ENCODE peak calls at places on chromosomes 2 and 18, in five cellular contexts. Y is neuronal stem cell, C is OCI-LY7, D is adrenal gland, O is HCT116. L is an unnamed sample.

GRCh38 chr2:188607501-188607900 is 315.8 kb downstream of the GULP1 start:
- DNase-seq in D (no peak), Y (no peak), O (no peak), C (no peak), L (no peak)

GRCh38 chr2:223846524-223846923 is 9.1 kb upstream of the AP1S3 start:
- DNase-seq in O (no peak), D (no peak), Y (no peak), C (no peak), L (no peak)

GRCh38 chr2:1014802-1015201 is 64.2 kb downstream of the SNTG2 start:
- DNase-seq in Y (no peak), O (no peak), D (no peak), C (no peak), L (no peak)

GRCh38 chr2:215476424-215476823 is 40.6 kb upstream of the FN1 start:
- DNase-seq in D (no peak), C (no peak), O (no peak), Y (no peak), L (no peak)

GRCh38 chr2:97728091-97728596 is 14.8 kb downstream of the ZAP70 start:
- DNase-seq in C (no peak), O (no peak), D (no peak), Y (no peak), L (no peak)

GRCh38 chr2:203498161-203498560 is 36.9 kb downstream of the RAPH1 start:
- DNase-seq in Y (no peak), C (no peak), D (no peak), O (peak; percentile 76), L (peak; percentile 46)

GRCh38 chr2:12534646-12535263 is 182.0 kb upstream of the TRIB2 start:
- DNase-seq in D (no peak), Y (no peak), O (peak; percentile 12), C (no peak), L (peak; percentile 24)

GRCh38 chr2:180376076-180376475 is 369.0 kb upstream of the CWC22 start:
- DNase-seq in Y (no peak), C (no peak), O (no peak), D (no peak), L (no peak)

GRCh38 chr18:53799134-53799533 is 425.3 kb downstream of the MBD2 start:
- DNase-seq in D (no peak), Y (no peak), O (no peak), C (no peak), L (no peak)

GRCh38 chr2:44960871-44961270 is 19.4 kb downstream of the SIX3 start:
- DNase-seq in C (no peak), O (no peak), Y (no peak), D (no peak), L (no peak)

GRCh38 chr2:124911560-124911959 is 886.5 kb downstream of the CNTNAP5 start:
- DNase-seq in C (no peak), D (no peak), Y (no peak), O (no peak), L (no peak)

GRCh38 chr2:26952374-26952773 is 18.1 kb upstream of the MAPRE3 start:
- DNase-seq in D (no peak), O (no peak), Y (no peak), C (no peak), L (no peak)

GRCh38 chr18:36187826-36188721 is 777 bp downstream of the MOCOS start:
- DNase-seq in D (peak; percentile 91), Y (no peak), O (peak; percentile 28), C (no peak), L (no peak)

GRCh38 chr2:211802611-211803010 is 736.0 kb downstream of the ERBB4 start:
- DNase-seq in Y (no peak), O (no peak), C (no peak), D (no peak), L (no peak)

GRCh38 chr2:60336442-60337141 is 216.9 kb downstream of the BCL11A start:
- DNase-seq in C (peak; percentile 72), D (no peak), O (no peak), Y (no peak), L (no peak)

GRCh38 chr2:165957030-165957675 is 3.6 kb upstream of the TTC21B start:
- DNase-seq in O (no peak), D (no peak), C (no peak), Y (no peak), L (no peak)

GRCh38 chr2:51997571-51997970 is 965.6 kb upstream of the NRXN1 start:
- DNase-seq in D (no peak), Y (no peak), C (peak; percentile 1), O (peak; percentile 3), L (peak; percentile 1)

GRCh38 chr2:109031481-109032228 is 42.6 kb upstream of the EDAR start:
- DNase-seq in Y (no peak), D (peak; percentile 59), O (no peak), C (peak; percentile 21), L (no peak)

GRCh38 chr2:15845294-15845693 is 95.1 kb upstream of the MYCN start:
- DNase-seq in D (no peak), C (no peak), O (no peak), Y (no peak), L (no peak)

GRCh38 chr18:79644006-79644665 is 35.5 kb upstream of the CTDP1 start:
- DNase-seq in C (peak; percentile 70), Y (peak; percentile 71), O (peak; percentile 88), D (peak; percentile 65), L (peak; percentile 32)

GRCh38 chr2:149994057-149994728 is 406.6 kb upstream of the MMADHC start:
- DNase-seq in D (no peak), C (no peak), O (peak; percentile 73), Y (no peak), L (no peak)

GRCh38 chr18:74472312-74472711 is 15.2 kb upstream of the DIPK1C start:
- DNase-seq in Y (no peak), D (peak; percentile 18), O (no peak), C (no peak), L (no peak)

GRCh38 chr2:127128508-127128907 is 21.6 kb upstream of the BIN1 start:
- DNase-seq in O (peak; percentile 77), D (peak; percentile 76), C (peak; percentile 76), Y (no peak), L (no peak)

GRCh38 chr2:206274434-206275273 is at the start of gene ZDBF2:
- DNase-seq in C (peak; percentile 69), O (no peak), D (peak; percentile 78), Y (peak; percentile 79), L (no peak)

GRCh38 chr2:227376911-227377396 is 2.2 kb downstream of the TM4SF20 start:
- DNase-seq in C (no peak), D (no peak), O (no peak), Y (no peak), L (no peak)

GRCh38 chr2:170375192-170375591 is 197.2 kb downstream of the MYO3B start:
- DNase-seq in Y (no peak), O (no peak), C (no peak), D (no peak), L (no peak)

GRCh38 chr2:164781394-164781793 is 60.2 kb downstream of the COBLL1 start:
- DNase-seq in D (no peak), O (no peak), Y (no peak), C (no peak), L (no peak)
- H3K27ac ChIP-seq in D (peak overlapping the region; percentile 19), O (no peak overlapping the region), Y (no peak overlapping the region), C (no peak overlapping the region), L (no peak overlapping the region)

GRCh38 chr2:237687666-237688065 is 60.3 kb downstream of the LRRFIP1 start:
- DNase-seq in O (no peak), D (peak; percentile 87), Y (no peak), C (no peak), L (peak; percentile 64)

GRCh38 chr2:237685408-237685807 is 58.0 kb downstream of the LRRFIP1 start:
- DNase-seq in C (no peak), Y (no peak), O (no peak), D (peak; percentile 53), L (no peak)

GRCh38 chr2:237689569-237690131 is 62.3 kb downstream of the LRRFIP1 start:
- DNase-seq in C (no peak), D (peak; percentile 60), O (no peak), Y (no peak), L (no peak)

GRCh38 chr2:237688081-237688480 is 60.7 kb downstream of the LRRFIP1 start:
- DNase-seq in Y (no peak), O (no peak), D (peak; percentile 41), C (no peak), L (no peak)

DNA sequence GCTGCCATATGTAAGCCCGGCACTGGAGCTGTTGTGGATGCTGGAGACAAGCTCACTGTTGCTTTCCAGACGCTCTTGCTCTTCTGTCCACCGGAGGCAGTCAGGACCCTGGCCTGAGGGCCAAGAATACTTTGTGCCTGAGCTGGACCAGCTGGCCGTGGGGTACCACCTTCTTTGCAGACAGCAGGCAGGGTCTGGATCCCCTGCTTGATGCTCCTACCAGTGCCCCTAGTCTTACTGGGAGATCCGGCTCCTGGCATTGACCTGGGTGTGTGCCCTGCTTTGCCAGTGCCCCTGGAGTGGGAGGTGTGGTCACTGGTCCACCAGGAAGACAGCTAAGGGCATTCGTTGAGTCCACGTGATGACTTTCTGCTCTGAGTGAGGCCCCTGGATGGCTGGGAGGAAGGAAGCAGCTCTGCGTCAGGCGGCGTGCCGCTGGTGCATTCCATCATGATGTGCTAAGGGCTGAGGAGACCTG is 59.3 kb downstream of the LRRFIP1 start:
- DNase-seq in Y (no peak), D (peak; percentile 53), C (no peak), O (no peak), L (no peak)
- H3K36me3 ChIP-seq in Y (peaks cover 15% of the 10 kb centered on the region), D (no peaks in the 10 kb centered on the region), C (no peaks in the 10 kb centered on the region), O (no peaks in the 10 kb centered on the region), L (no peaks in the 10 kb centered on the region)

DNA sequence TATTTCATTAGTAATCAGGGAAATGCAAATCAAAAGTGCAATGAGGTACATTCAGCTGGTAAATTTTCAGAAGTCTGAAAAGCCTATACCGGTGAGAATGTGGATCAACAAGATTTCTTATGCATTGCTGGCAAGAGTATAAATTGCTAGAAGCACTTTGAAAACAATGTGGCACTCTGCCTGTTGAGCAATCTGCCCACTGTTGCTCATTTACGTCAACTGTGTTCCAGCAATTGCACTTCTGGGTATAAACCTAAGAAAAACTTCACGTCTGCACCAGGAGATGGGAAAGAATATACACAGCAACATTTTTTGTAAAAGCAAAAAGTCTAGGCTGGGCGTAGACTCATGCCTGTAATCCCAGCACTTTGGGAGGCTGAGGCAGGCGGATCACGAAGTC is 40.8 kb downstream of the MTERF4 start:
- DNase-seq in O (no peak), D (peak; percentile 45), C (no peak), Y (no peak), L (no peak)
- H3K27ac ChIP-seq in O (no peak overlapping the region), D (no peak overlapping the region), C (no peak overlapping the region), Y (no peak overlapping the region), L (no peak overlapping the region)

GRCh38 chr2:28898048-28898447 is 3.6 kb downstream of the WDR43 start:
- DNase-seq in D (no peak), Y (no peak), C (no peak), O (no peak), L (no peak)

GRCh38 chr2:28893488-28893887 is 979 bp upstream of the WDR43 start:
- DNase-seq in C (no peak), Y (no peak), O (no peak), D (peak; percentile 70), L (no peak)

GRCh38 chr2:28894470-28895188 is at the start of gene WDR43:
- DNase-seq in O (peak; percentile 98), C (peak; percentile 98), Y (peak; percentile 94), D (peak; percentile 98), L (peak; percentile 98)

GRCh38 chr2:28895189-28895893 is 874 bp downstream of the WDR43 start:
- DNase-seq in C (peak; percentile 66), Y (no peak), D (peak; percentile 60), O (no peak), L (no peak)

DNA sequence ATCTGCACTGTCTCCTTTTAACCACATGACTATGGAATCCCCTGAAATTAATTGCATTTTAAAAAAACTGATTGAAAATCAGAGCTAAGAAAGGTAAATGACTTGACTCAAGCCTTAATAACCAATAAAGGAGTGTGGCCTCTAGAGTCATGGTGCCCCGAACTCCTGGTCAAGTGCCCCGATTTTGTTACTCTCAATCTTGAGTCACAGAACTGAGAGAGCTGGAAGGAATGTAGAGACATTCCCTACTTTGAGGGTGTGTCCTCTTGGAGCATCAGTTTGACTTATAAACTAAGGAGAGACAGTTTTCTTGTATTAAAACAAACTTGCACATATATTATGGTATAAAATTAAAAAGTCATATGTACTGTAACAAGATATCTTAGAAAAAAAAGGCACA is 2.4 kb downstream of the WDR43 start:
- DNase-seq in Y (no peak), D (no peak), O (no peak), C (no peak), L (no peak)
- H3K36me3 ChIP-seq in Y (peaks cover 30% of the 10 kb centered on the region), D (peaks cover under 1% of the 10 kb centered on the region), O (no peaks in the 10 kb centered on the region), C (peaks cover 72% of the 10 kb centered on the region), L (peaks cover 7% of the 10 kb centered on the region)